ENCODE peak calls at places on chromosome 5, in four cellular contexts. Y is NCI-H1092 treated with DMSO at 0.1 percent for 48 hours; O is prostate gland; Q is activated CD8-positive, alpha-beta T cell treated with anti-CD3 and anti-CD28 coated beads, Interleukin-2, amount 10 ng/mL, durations not matched to agents 7 days and 5 days. V is an unnamed sample.

GRCh38 chr5:16791036-16791705 is 144.9 kb downstream of the MYO10 start:
- DNase-seq in O (peak), Q (peak), Y (peak), V (peak)

GRCh38 chr5:36355513-36355912 is 53.8 kb upstream of the RANBP3L start:
- DNase-seq in Q (no peak), O (no peak), Y (no peak), V (no peak)

GRCh38 chr5:122430328-122430586 is 118.2 kb downstream of the SNCAIP start:
- DNase-seq in Q (no peak), Y (no peak), O (no peak), V (no peak)

GRCh38 chr5:15013654-15014463 is 142.3 kb upstream of the ANKH start:
- DNase-seq in O (peak), Y (peak), Q (no peak), V (peak)

GRCh38 chr5:141957367-141957993 is 522 bp downstream of the PCDH12 start:
- DNase-seq in Y (no peak), O (no peak), Q (no peak), V (no peak)

GRCh38 chr5:127878174-127878750 is 175.1 kb downstream of the CCDC192 start:
- DNase-seq in Y (peak), Q (peak), O (peak), V (peak)

GRCh38 chr5:95771109-95771708 is 40.1 kb downstream of the RHOBTB3 start:
- DNase-seq in O (peak), Q (no peak), Y (no peak), V (no peak)

GRCh38 chr5:173472164-173472563 is 143.9 kb upstream of the STC2 start:
- DNase-seq in Y (no peak), O (peak), Q (no peak), V (peak)

GRCh38 chr5:67303356-67303755 is 106.8 kb upstream of the CD180 start:
- DNase-seq in Q (no peak), O (no peak), Y (no peak), V (peak)

GRCh38 chr5:156383510-156383909 is 56.5 kb downstream of the SGCD start:
- DNase-seq in Q (no peak), O (no peak), Y (no peak), V (no peak)

GRCh38 chr5:51829691-51830090 is 446.4 kb downstream of the ISL1 start:
- DNase-seq in Y (no peak), O (no peak), Q (no peak), V (peak)

GRCh38 chr5:166499452-166500240 is 1791.8 kb upstream of the WWC1 start:
- DNase-seq in O (no peak), Y (no peak), Q (no peak), V (peak)

GRCh38 chr5:98258939-98259338 is 514.5 kb upstream of the RGMB start:
- DNase-seq in O (no peak), Q (no peak), Y (no peak), V (no peak)

GRCh38 chr5:177359860-177360259 is 2.1 kb downstream of the RGS14 start:
- DNase-seq in Q (no peak), Y (no peak), O (no peak), V (no peak)

GRCh38 chr5:130135506-130135905 is 231.2 kb downstream of the CHSY3 start:
- DNase-seq in Y (no peak), O (no peak), Q (no peak), V (peak)

GRCh38 chr5:5978501-5979361 is 399.6 kb downstream of the MED10 start:
- DNase-seq in Y (no peak), Q (no peak), O (no peak), V (no peak)

GRCh38 chr5:147578228-147579024 is 68.6 kb upstream of the DPYSL3 start:
- DNase-seq in O (no peak), Q (no peak), Y (peak), V (peak)

GRCh38 chr5:180352116-180352975 is 790 bp downstream of the GFPT2 start:
- DNase-seq in Y (no peak), Q (no peak), O (no peak), V (no peak)

GRCh38 chr5:149317281-149318048 is 27.8 kb upstream of the GRPEL2 start:
- DNase-seq in Q (peak), O (no peak), Y (peak), V (peak)

GRCh38 chr5:16271851-16272250 is 92.3 kb upstream of the MARCHF11 start:
- DNase-seq in O (no peak), Q (no peak), Y (peak), V (no peak)

GRCh38 chr5:175131432-175131831 is 312.6 kb downstream of the DRD1 start:
- DNase-seq in Q (no peak), O (no peak), Y (no peak), V (no peak)

GRCh38 chr5:139246394-139246793 is 47.1 kb upstream of the MATR3 start:
- DNase-seq in Y (no peak), O (no peak), Q (peak), V (peak)

GRCh38 chr5:168006473-168007130 is 284.8 kb upstream of the WWC1 start:
- DNase-seq in Q (no peak), Y (no peak), O (no peak), V (no peak)

GRCh38 chr5:72255237-72255636 is 64.8 kb downstream of the MRPS27 start:
- DNase-seq in Y (no peak), O (no peak), Q (no peak), V (no peak)

GRCh38 chr5:19496056-19496455 is 491.9 kb downstream of the CDH18 start:
- DNase-seq in O (no peak), Y (no peak), Q (no peak), V (no peak)

GRCh38 chr5:138753794-138754698 is 821 bp downstream of the CTNNA1 start:
- DNase-seq in O (peak), Y (no peak), Q (no peak), V (peak)

GRCh38 chr5:56735845-56736641 is 79.3 kb upstream of the MAP3K1 start:
- DNase-seq in Y (no peak), Q (peak), O (no peak), V (no peak)

GRCh38 chr5:38433160-38433861 is 123.1 kb downstream of the LIFR start:
- DNase-seq in O (no peak), Y (peak), Q (no peak), V (peak)

GRCh38 chr5:103120607-103121200 is 603 bp downstream of the PPIP5K2 start:
- DNase-seq in O (peak), Q (peak), Y (peak), V (peak)

GRCh38 chr5:180607861-180608571 is 16.7 kb upstream of the SCGB3A1 start:
- DNase-seq in Y (no peak), O (no peak), Q (no peak), V (peak)

GRCh38 chr5:72248352-72249032 is 71.5 kb downstream of the MRPS27 start:
- DNase-seq in Q (no peak), Y (no peak), O (peak), V (peak)

GRCh38 chr5:96852769-96853168 is 23.5 kb upstream of the ERAP2 start:
- DNase-seq in O (no peak), Q (no peak), Y (no peak), V (peak)

GRCh38 chr5:156036640-156037039 is 290.3 kb upstream of the SGCD start:
- DNase-seq in Q (no peak), O (no peak), Y (no peak), V (peak)

GRCh38 chr5:145936401-145937131 is at the start of gene SH3RF2:
- DNase-seq in O (peak), Q (peak), Y (no peak), V (peak)

GRCh38 chr5:179375236-179375685 is 30.0 kb upstream of the ADAMTS2 start:
- DNase-seq in Y (no peak), Q (no peak), O (no peak), V (no peak)

GRCh38 chr5:68409259-68409658 is 193.7 kb downstream of the PIK3R1 start:
- DNase-seq in O (no peak), Q (no peak), Y (no peak), V (peak)

V was measured in kidney tubule cell.